ENCODE peak calls at places on chromosomes 2 and 18, in eight cellular contexts. M, T, C, P, Q, B, A and H are unnamed samples.

GRCh38 chr2:219025637-219026585 is 15.4 kb downstream of the CFAP65 start:
- DNase-seq in P (no peak), M (no peak), B (peak; percentile 96), Q (peak; percentile 32), T (no peak), A (no peak), C (no peak), H (no peak)

GRCh38 chr2:118923371-118923770 is 18.6 kb upstream of the MARCO start:
- DNase-seq in B (no peak), Q (no peak), T (no peak), A (no peak), C (no peak), P (no peak), M (no peak), H (no peak)

GRCh38 chr2:48589170-48589767 is 28.4 kb upstream of the GTF2A1L start:
- DNase-seq in P (peak; percentile 44), A (no peak), M (no peak), C (peak; percentile 73), Q (no peak), B (peak; percentile 67), T (peak; percentile 40), H (peak; percentile 22)

GRCh38 chr2:240253583-240254145 is 113.2 kb upstream of the OTOS start:
- DNase-seq in T (no peak), C (no peak), Q (no peak), P (no peak), B (no peak), A (no peak), M (no peak), H (no peak)

GRCh38 chr2:27727257-27727656 is 44.3 kb upstream of the MRPL33 start:
- DNase-seq in Q (no peak), B (no peak), P (no peak), A (no peak), T (no peak), M (no peak), C (peak; percentile 76), H (no peak)

GRCh38 chr2:30436859-30437435 is 10.1 kb upstream of the LCLAT1 start:
- DNase-seq in A (no peak), Q (no peak), B (no peak), C (peak; percentile 90), M (no peak), P (no peak), T (no peak), H (no peak)

GRCh38 chr2:56715670-56716069 is 531.9 kb downstream of the CCDC85A start:
- DNase-seq in P (no peak), B (no peak), C (no peak), A (no peak), Q (no peak), M (no peak), T (no peak), H (no peak)

GRCh38 chr18:31857516-31858106 is 85.3 kb downstream of the TRAPPC8 start:
- DNase-seq in B (no peak), Q (no peak), M (no peak), P (peak; percentile 30), C (peak; percentile 82), A (no peak), T (no peak), H (no peak)

GRCh38 chr2:121478996-121479735 is 51.5 kb upstream of the RNU4ATAC start:
- DNase-seq in M (no peak), T (no peak), C (no peak), Q (no peak), A (no peak), P (no peak), B (no peak), H (no peak)

GRCh38 chr2:117785740-117786139 is 28.8 kb upstream of the DDX18 start:
- DNase-seq in M (peak; percentile 34), A (no peak), T (peak; percentile 41), C (peak; percentile 69), P (peak; percentile 55), Q (no peak), B (peak; percentile 43), H (peak; percentile 67)

GRCh38 chr2:72148391-72148974 is 821 bp upstream of the CYP26B1 start:
- DNase-seq in P (no peak), A (peak; percentile 65), T (no peak), M (no peak), B (peak; percentile 54), Q (peak; percentile 73), C (peak; percentile 10), H (no peak)

GRCh38 chr2:128410758-128411215 is 92.1 kb upstream of the HS6ST1 start:
- DNase-seq in T (no peak), Q (peak; percentile 21), P (no peak), M (no peak), A (no peak), B (no peak), C (no peak), H (no peak)

GRCh38 chr18:2881088-2881487 is 34.3 kb downstream of the EMILIN2 start:
- DNase-seq in Q (no peak), C (no peak), P (no peak), B (no peak), A (no peak), M (no peak), T (no peak), H (no peak)

GRCh38 chr18:76457475-76457874 is 37.6 kb downstream of the ZNF516 start:
- DNase-seq in T (no peak), M (no peak), P (no peak), C (no peak), B (no peak), A (peak; percentile 41), Q (no peak), H (no peak)

GRCh38 chr18:2538844-2539243 is 32.5 kb downstream of the METTL4 start:
- DNase-seq in T (no peak), A (no peak), Q (no peak), M (no peak), B (no peak), C (no peak), P (no peak), H (no peak)

GRCh38 chr18:7727381-7728076 is 160.4 kb downstream of the PTPRM start:
- DNase-seq in P (no peak), T (no peak), C (no peak), M (no peak), Q (no peak), B (no peak), A (no peak), H (no peak)

GRCh38 chr18:49019446-49020045 is 68.8 kb upstream of the SMAD7 start:
- DNase-seq in A (no peak), T (no peak), M (no peak), C (no peak), B (no peak), Q (no peak), P (no peak), H (no peak)

GRCh38 chr2:69241039-69241586 is 145.9 kb downstream of the GFPT1 start:
- DNase-seq in B (no peak), M (no peak), Q (no peak), A (no peak), P (no peak), C (no peak), T (no peak), H (no peak)